ENCODE peak calls at places on chromosomes 5 and 9, in nine cellular contexts. One of them, this sample, is unnamed.

GRCh38 chr5:68251804-68252648 is 36.5 kb downstream of the PIK3R1 start:
- DNase-seq in brain microvascular endothelial cell: no peak
- DNase-seq in left ventricle myocardium inferior: peak
- DNase-seq in dorsolateral prefrontal cortex: no peak
- DNase-seq in GM12865: no peak
- DNase-seq in AG04450: peak
- DNase-seq in mucosa of descending colon: peak
- DNase-seq in cardiac fibroblast: peak
- DNase-seq in mammary epithelial cell: peak
- DNase-seq in this sample: peak

GRCh38 chr9:128244443-128245226 is 31.2 kb downstream of the GOLGA2 start:
- DNase-seq in brain microvascular endothelial cell: no peak
- DNase-seq in left ventricle myocardium inferior: peak
- DNase-seq in dorsolateral prefrontal cortex: no peak
- DNase-seq in GM12865: no peak
- DNase-seq in AG04450: peak
- DNase-seq in mucosa of descending colon: peak
- DNase-seq in cardiac fibroblast: peak
- DNase-seq in mammary epithelial cell: no peak
- DNase-seq in this sample: peak

GRCh38 chr5:66009277-66009676 is 82.9 kb downstream of the ERBIN start:
- DNase-seq in brain microvascular endothelial cell: no peak
- DNase-seq in left ventricle myocardium inferior: no peak
- DNase-seq in dorsolateral prefrontal cortex: no peak
- DNase-seq in GM12865: no peak
- DNase-seq in AG04450: no peak
- DNase-seq in mucosa of descending colon: no peak
- DNase-seq in cardiac fibroblast: no peak
- DNase-seq in mammary epithelial cell: no peak
- DNase-seq in this sample: no peak

GRCh38 chr5:168132186-168132585 is 159.3 kb upstream of the WWC1 start:
- DNase-seq in brain microvascular endothelial cell: no peak
- DNase-seq in left ventricle myocardium inferior: no peak
- DNase-seq in dorsolateral prefrontal cortex: no peak
- DNase-seq in GM12865: no peak
- DNase-seq in AG04450: no peak
- DNase-seq in mucosa of descending colon: no peak
- DNase-seq in cardiac fibroblast: no peak
- DNase-seq in mammary epithelial cell: no peak
- DNase-seq in this sample: no peak

GRCh38 chr9:37102476-37102875 is 17.9 kb upstream of the ZCCHC7 start:
- DNase-seq in brain microvascular endothelial cell: no peak
- DNase-seq in left ventricle myocardium inferior: no peak
- DNase-seq in dorsolateral prefrontal cortex: no peak
- DNase-seq in GM12865: no peak
- DNase-seq in AG04450: no peak
- DNase-seq in mucosa of descending colon: no peak
- DNase-seq in cardiac fibroblast: no peak
- DNase-seq in mammary epithelial cell: no peak
- DNase-seq in this sample: no peak

GRCh38 chr9:137522746-137523455 is 27.3 kb downstream of the PNPLA7 start:
- DNase-seq in brain microvascular endothelial cell: no peak
- DNase-seq in left ventricle myocardium inferior: no peak
- DNase-seq in dorsolateral prefrontal cortex: no peak
- DNase-seq in GM12865: no peak
- DNase-seq in AG04450: no peak
- DNase-seq in mucosa of descending colon: no peak
- DNase-seq in cardiac fibroblast: no peak
- DNase-seq in mammary epithelial cell: no peak
- DNase-seq in this sample: no peak

GRCh38 chr5:20972419-20972925 is 984.5 kb upstream of the CDH18 start:
- DNase-seq in brain microvascular endothelial cell: peak
- DNase-seq in left ventricle myocardium inferior: peak
- DNase-seq in dorsolateral prefrontal cortex: peak
- DNase-seq in GM12865: peak
- DNase-seq in AG04450: no peak
- DNase-seq in mucosa of descending colon: peak
- DNase-seq in cardiac fibroblast: peak
- DNase-seq in mammary epithelial cell: peak
- DNase-seq in this sample: no peak

GRCh38 chr5:120604898-120605297 is 140.8 kb downstream of the PRR16 start:
- DNase-seq in brain microvascular endothelial cell: peak
- DNase-seq in left ventricle myocardium inferior: no peak
- DNase-seq in dorsolateral prefrontal cortex: no peak
- DNase-seq in GM12865: no peak
- DNase-seq in AG04450: peak
- DNase-seq in mucosa of descending colon: no peak
- DNase-seq in cardiac fibroblast: peak
- DNase-seq in mammary epithelial cell: peak
- DNase-seq in this sample: peak

GRCh38 chr5:11384441-11385250 is 519.6 kb downstream of the CTNND2 start:
- DNase-seq in brain microvascular endothelial cell: no peak
- DNase-seq in left ventricle myocardium inferior: no peak
- DNase-seq in dorsolateral prefrontal cortex: peak
- DNase-seq in GM12865: no peak
- DNase-seq in AG04450: no peak
- DNase-seq in mucosa of descending colon: peak
- DNase-seq in cardiac fibroblast: no peak
- DNase-seq in mammary epithelial cell: peak
- DNase-seq in this sample: no peak

GRCh38 chr9:100515578-100516494 is 42.9 kb downstream of the TMEFF1 start:
- DNase-seq in brain microvascular endothelial cell: no peak
- DNase-seq in left ventricle myocardium inferior: no peak
- DNase-seq in dorsolateral prefrontal cortex: no peak
- DNase-seq in GM12865: no peak
- DNase-seq in AG04450: no peak
- DNase-seq in mucosa of descending colon: no peak
- DNase-seq in cardiac fibroblast: peak
- DNase-seq in mammary epithelial cell: peak
- DNase-seq in this sample: no peak

GRCh38 chr5:132424167-132424935 is 54.8 kb downstream of the SLC22A5 start:
- DNase-seq in brain microvascular endothelial cell: no peak
- DNase-seq in left ventricle myocardium inferior: no peak
- DNase-seq in dorsolateral prefrontal cortex: no peak
- DNase-seq in GM12865: no peak
- DNase-seq in AG04450: no peak
- DNase-seq in mucosa of descending colon: no peak
- DNase-seq in cardiac fibroblast: no peak
- DNase-seq in mammary epithelial cell: no peak
- DNase-seq in this sample: no peak

GRCh38 chr9:124285903-124286291 is 28.1 kb downstream of the NEK6 start:
- DNase-seq in brain microvascular endothelial cell: peak
- DNase-seq in left ventricle myocardium inferior: peak
- DNase-seq in dorsolateral prefrontal cortex: no peak
- DNase-seq in GM12865: peak
- DNase-seq in AG04450: peak
- DNase-seq in mucosa of descending colon: peak
- DNase-seq in cardiac fibroblast: peak
- DNase-seq in mammary epithelial cell: no peak
- DNase-seq in this sample: peak

GRCh38 chr9:115973241-115973640 is 180.3 kb upstream of the PAPPA start:
- DNase-seq in brain microvascular endothelial cell: no peak
- DNase-seq in left ventricle myocardium inferior: no peak
- DNase-seq in dorsolateral prefrontal cortex: no peak
- DNase-seq in GM12865: no peak
- DNase-seq in AG04450: no peak
- DNase-seq in mucosa of descending colon: no peak
- DNase-seq in cardiac fibroblast: peak
- DNase-seq in mammary epithelial cell: peak
- DNase-seq in this sample: no peak

GRCh38 chr5:180315762-180316212 is 23.9 kb upstream of the MAPK9 start:
- DNase-seq in brain microvascular endothelial cell: peak
- DNase-seq in left ventricle myocardium inferior: peak
- DNase-seq in dorsolateral prefrontal cortex: peak
- DNase-seq in GM12865: peak
- DNase-seq in AG04450: no peak
- DNase-seq in mucosa of descending colon: peak
- DNase-seq in cardiac fibroblast: peak
- DNase-seq in mammary epithelial cell: peak
- DNase-seq in this sample: no peak

GRCh38 chr5:72955143-72955767 is 586 bp upstream of the FCHO2 start:
- DNase-seq in brain microvascular endothelial cell: no peak
- DNase-seq in left ventricle myocardium inferior: peak
- DNase-seq in dorsolateral prefrontal cortex: no peak
- DNase-seq in GM12865: peak
- DNase-seq in AG04450: no peak
- DNase-seq in mucosa of descending colon: peak
- DNase-seq in cardiac fibroblast: no peak
- DNase-seq in mammary epithelial cell: no peak
- DNase-seq in this sample: no peak

GRCh38 chr5:57175586-57175985 is 1.7 kb downstream of the GPBP1 start:
- DNase-seq in brain microvascular endothelial cell: no peak
- DNase-seq in left ventricle myocardium inferior: no peak
- DNase-seq in dorsolateral prefrontal cortex: no peak
- DNase-seq in GM12865: peak
- DNase-seq in AG04450: no peak
- DNase-seq in mucosa of descending colon: peak
- DNase-seq in cardiac fibroblast: no peak
- DNase-seq in mammary epithelial cell: peak
- DNase-seq in this sample: no peak

DNA sequence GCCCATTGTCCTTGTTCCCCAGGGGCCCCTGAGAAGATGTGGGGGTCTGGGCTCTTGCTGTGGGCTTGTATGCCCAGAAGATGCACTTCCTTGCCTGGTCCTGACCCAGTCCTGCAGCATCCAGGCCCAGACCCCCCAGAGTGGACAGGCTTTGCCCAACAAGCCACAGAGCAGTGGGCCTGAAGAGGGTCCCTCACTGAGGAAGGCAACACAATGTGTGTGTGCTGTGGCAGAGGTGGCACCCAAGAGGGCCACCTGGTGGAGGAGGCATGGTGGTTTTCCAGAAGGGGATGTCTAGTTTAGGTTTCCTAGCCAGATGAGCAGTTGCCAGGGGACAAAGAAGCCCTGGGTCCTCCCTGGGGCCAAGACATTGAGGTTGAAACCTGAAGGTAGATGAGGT is 84.3 kb downstream of the PHF2 start:
- DNase-seq in brain microvascular endothelial cell: no peak
- DNase-seq in left ventricle myocardium inferior: peak
- DNase-seq in dorsolateral prefrontal cortex: peak
- DNase-seq in GM12865: no peak
- DNase-seq in AG04450: no peak
- DNase-seq in mucosa of descending colon: no peak
- DNase-seq in cardiac fibroblast: no peak
- DNase-seq in mammary epithelial cell: no peak
- DNase-seq in this sample: no peak
- TF ChIP-seq CTCF in brain microvascular endothelial cell: no peak
- TF ChIP-seq CTCF in left ventricle myocardium inferior: no peak
- TF ChIP-seq CTCF in dorsolateral prefrontal cortex: no peak
- TF ChIP-seq CTCF in GM12865: no peak
- TF ChIP-seq CTCF in AG04450: no peak
- TF ChIP-seq CTCF in mucosa of descending colon: no peak
- TF ChIP-seq CTCF in cardiac fibroblast: no peak
- TF ChIP-seq CTCF in mammary epithelial cell: no peak
- TF ChIP-seq CTCF in this sample: no peak

GRCh38 chr9:94554078-94554438 is 825 bp upstream of the PCAT7 start:
- DNase-seq in brain microvascular endothelial cell: no peak
- DNase-seq in left ventricle myocardium inferior: no peak
- DNase-seq in dorsolateral prefrontal cortex: no peak
- DNase-seq in GM12865: no peak
- DNase-seq in AG04450: no peak
- DNase-seq in mucosa of descending colon: peak
- DNase-seq in cardiac fibroblast: no peak
- DNase-seq in mammary epithelial cell: no peak
- DNase-seq in this sample: no peak
- H3K4me3 ChIP-seq in brain microvascular endothelial cell: no peak
- H3K4me3 ChIP-seq in left ventricle myocardium inferior: no peak
- H3K4me3 ChIP-seq in dorsolateral prefrontal cortex: no peak
- H3K4me3 ChIP-seq in GM12865: no peak
- H3K4me3 ChIP-seq in AG04450: no peak
- H3K4me3 ChIP-seq in mucosa of descending colon: peak
- H3K4me3 ChIP-seq in cardiac fibroblast: no peak
- H3K4me3 ChIP-seq in mammary epithelial cell: no peak
- H3K4me3 ChIP-seq in this sample: no peak

GRCh38 chr9:1938135-1938534 is 77.0 kb upstream of the SMARCA2 start:
- DNase-seq in brain microvascular endothelial cell: no peak
- DNase-seq in left ventricle myocardium inferior: no peak
- DNase-seq in dorsolateral prefrontal cortex: no peak
- DNase-seq in GM12865: peak
- DNase-seq in AG04450: no peak
- DNase-seq in mucosa of descending colon: no peak
- DNase-seq in cardiac fibroblast: no peak
- DNase-seq in mammary epithelial cell: no peak
- DNase-seq in this sample: no peak

GRCh38 chr9:1939926-1940368 is 75.2 kb upstream of the SMARCA2 start:
- DNase-seq in brain microvascular endothelial cell: no peak
- DNase-seq in left ventricle myocardium inferior: no peak
- DNase-seq in dorsolateral prefrontal cortex: no peak
- DNase-seq in GM12865: peak
- DNase-seq in AG04450: no peak
- DNase-seq in mucosa of descending colon: peak
- DNase-seq in cardiac fibroblast: peak
- DNase-seq in mammary epithelial cell: peak
- DNase-seq in this sample: no peak

GRCh38 chr9:1939466-1939865 is 75.7 kb upstream of the SMARCA2 start:
- DNase-seq in brain microvascular endothelial cell: no peak
- DNase-seq in left ventricle myocardium inferior: no peak
- DNase-seq in dorsolateral prefrontal cortex: no peak
- DNase-seq in GM12865: peak
- DNase-seq in AG04450: no peak
- DNase-seq in mucosa of descending colon: no peak
- DNase-seq in cardiac fibroblast: no peak
- DNase-seq in mammary epithelial cell: no peak
- DNase-seq in this sample: no peak

GRCh38 chr9:1938675-1939170 is 76.4 kb upstream of the SMARCA2 start:
- DNase-seq in brain microvascular endothelial cell: no peak
- DNase-seq in left ventricle myocardium inferior: no peak
- DNase-seq in dorsolateral prefrontal cortex: no peak
- DNase-seq in GM12865: peak
- DNase-seq in AG04450: no peak
- DNase-seq in mucosa of descending colon: no peak
- DNase-seq in cardiac fibroblast: no peak
- DNase-seq in mammary epithelial cell: no peak
- DNase-seq in this sample: no peak

GRCh38 chr9:1941989-1942388 is 73.2 kb upstream of the SMARCA2 start:
- DNase-seq in brain microvascular endothelial cell: no peak
- DNase-seq in left ventricle myocardium inferior: no peak
- DNase-seq in dorsolateral prefrontal cortex: no peak
- DNase-seq in GM12865: no peak
- DNase-seq in AG04450: no peak
- DNase-seq in mucosa of descending colon: no peak
- DNase-seq in cardiac fibroblast: peak
- DNase-seq in mammary epithelial cell: no peak
- DNase-seq in this sample: no peak
- TF ChIP-seq CTCF in brain microvascular endothelial cell: no peak
- TF ChIP-seq CTCF in left ventricle myocardium inferior: no peak
- TF ChIP-seq CTCF in dorsolateral prefrontal cortex: no peak
- TF ChIP-seq CTCF in GM12865: peak
- TF ChIP-seq CTCF in AG04450: peak
- TF ChIP-seq CTCF in mucosa of descending colon: no peak
- TF ChIP-seq CTCF in cardiac fibroblast: peak
- TF ChIP-seq CTCF in mammary epithelial cell: peak
- TF ChIP-seq CTCF in this sample: peak

DNA sequence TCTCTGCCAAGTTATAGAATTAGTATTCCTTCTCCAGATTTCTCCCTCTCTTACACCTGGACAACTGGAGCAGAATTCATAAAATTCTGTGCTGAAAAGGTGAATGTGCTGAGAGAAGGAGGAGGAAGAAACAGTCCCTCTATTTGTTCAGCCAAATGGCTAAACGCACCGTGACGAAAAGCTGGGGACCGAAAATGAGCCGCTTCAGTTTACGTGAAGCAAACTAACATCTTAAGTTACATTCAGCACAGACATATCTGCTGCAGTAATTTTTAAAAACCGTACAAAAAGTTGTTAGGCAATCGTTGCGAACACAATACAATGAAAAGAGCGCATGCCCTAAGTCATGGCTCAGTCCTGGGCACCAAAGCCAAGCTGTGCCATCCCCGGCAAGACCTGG is 46.5 kb downstream of the FAM240B start:
- DNase-seq in brain microvascular endothelial cell: no peak
- DNase-seq in left ventricle myocardium inferior: no peak
- DNase-seq in dorsolateral prefrontal cortex: no peak
- DNase-seq in GM12865: no peak
- DNase-seq in AG04450: no peak
- DNase-seq in mucosa of descending colon: no peak
- DNase-seq in cardiac fibroblast: no peak
- DNase-seq in mammary epithelial cell: no peak
- DNase-seq in this sample: no peak
- H3K4me3 ChIP-seq in brain microvascular endothelial cell: no peak
- H3K4me3 ChIP-seq in left ventricle myocardium inferior: no peak
- H3K4me3 ChIP-seq in dorsolateral prefrontal cortex: no peak
- H3K4me3 ChIP-seq in GM12865: no peak
- H3K4me3 ChIP-seq in AG04450: no peak
- H3K4me3 ChIP-seq in mucosa of descending colon: no peak
- H3K4me3 ChIP-seq in cardiac fibroblast: no peak
- H3K4me3 ChIP-seq in mammary epithelial cell: no peak
- H3K4me3 ChIP-seq in this sample: no peak